ENCODE peak calls at places on chromosomes 12 and 14, in four cellular contexts. One of them, this sample, is unnamed. For H3K4me1, the result is how much of the 10 kb centered on the place peaks cover.

GRCh38 chr12:12779529-12779928 is 5.9 kb upstream of the APOLD1 start:
- DNase-seq in Peyer's patch: no peak
- DNase-seq in stomach: no peak
- DNase-seq in heart left ventricle: no peak
- DNase-seq in this sample: no peak

GRCh38 chr14:21868442-21869046 is 194.9 kb upstream of the OR4E1 start:
- DNase-seq in stomach: peak
- DNase-seq in heart left ventricle: no peak
- DNase-seq in Peyer's patch: peak
- DNase-seq in this sample: peak

GRCh38 chr14:105137481-105138020 is 31.0 kb downstream of the JAG2 start:
- DNase-seq in stomach: no peak
- DNase-seq in Peyer's patch: no peak
- DNase-seq in heart left ventricle: no peak
- DNase-seq in this sample: no peak

GRCh38 chr14:72904840-72905561 is 11.1 kb upstream of the DPF3 start:
- DNase-seq in heart left ventricle: peak
- DNase-seq in Peyer's patch: peak
- DNase-seq in stomach: peak
- DNase-seq in this sample: peak

GRCh38 chr14:36700656-36701055 is 39.0 kb downstream of the PAX9 start:
- DNase-seq in stomach: no peak
- DNase-seq in heart left ventricle: no peak
- DNase-seq in Peyer's patch: no peak
- DNase-seq in this sample: no peak

GRCh38 chr12:59444932-59445331 is 150.9 kb upstream of the SLC16A7 start:
- DNase-seq in heart left ventricle: no peak
- DNase-seq in Peyer's patch: no peak
- DNase-seq in stomach: no peak
- DNase-seq in this sample: no peak

GRCh38 chr12:62260733-62261683 is 804 bp downstream of the USP15 start:
- DNase-seq in heart left ventricle: peak
- DNase-seq in stomach: peak
- DNase-seq in Peyer's patch: peak
- DNase-seq in this sample: peak

GRCh38 chr12:21756699-21757098 is 17.8 kb downstream of the KCNJ8 start:
- DNase-seq in heart left ventricle: no peak
- DNase-seq in Peyer's patch: no peak
- DNase-seq in stomach: no peak
- DNase-seq in this sample: no peak

GRCh38 chr12:106106892-106107291 is 31.9 kb downstream of the NUAK1 start:
- DNase-seq in Peyer's patch: no peak
- DNase-seq in heart left ventricle: no peak
- DNase-seq in stomach: no peak
- DNase-seq in this sample: no peak

GRCh38 chr12:77442633-77443032 is 377.3 kb upstream of the E2F7 start:
- DNase-seq in Peyer's patch: no peak
- DNase-seq in stomach: no peak
- DNase-seq in heart left ventricle: no peak
- DNase-seq in this sample: no peak

GRCh38 chr14:50335989-50336391 is 23.9 kb downstream of the DMAC2L start:
- DNase-seq in Peyer's patch: no peak
- DNase-seq in stomach: no peak
- DNase-seq in heart left ventricle: peak
- DNase-seq in this sample: no peak

GRCh38 chr12:68374315-68374982 is 42.3 kb upstream of the MDM1 start:
- DNase-seq in Peyer's patch: no peak
- DNase-seq in heart left ventricle: no peak
- DNase-seq in stomach: peak
- DNase-seq in this sample: no peak

GRCh38 chr12:76586764-76587395 is 27.3 kb upstream of the OSBPL8 start:
- DNase-seq in heart left ventricle: peak
- DNase-seq in stomach: no peak
- DNase-seq in Peyer's patch: peak
- DNase-seq in this sample: peak

GRCh38 chr14:58777541-58777979 is 139.8 kb downstream of the DACT1 start:
- DNase-seq in heart left ventricle: no peak
- DNase-seq in stomach: no peak
- DNase-seq in Peyer's patch: no peak
- DNase-seq in this sample: no peak

GRCh38 chr12:115355301-115355700 is 671.3 kb upstream of the TBX3 start:
- DNase-seq in Peyer's patch: no peak
- DNase-seq in heart left ventricle: no peak
- DNase-seq in stomach: no peak
- DNase-seq in this sample: no peak

GRCh38 chr12:115351513-115352077 is 667.6 kb upstream of the TBX3 start:
- DNase-seq in heart left ventricle: no peak
- DNase-seq in stomach: no peak
- DNase-seq in Peyer's patch: no peak
- DNase-seq in this sample: no peak

GRCh38 chr12:115353467-115353866 is 669.5 kb upstream of the TBX3 start:
- DNase-seq in stomach: no peak
- DNase-seq in Peyer's patch: no peak
- DNase-seq in heart left ventricle: no peak
- DNase-seq in this sample: no peak

GRCh38 chr12:115354476-115354890 is 670.5 kb upstream of the TBX3 start:
- DNase-seq in Peyer's patch: no peak
- DNase-seq in heart left ventricle: no peak
- DNase-seq in stomach: no peak
- DNase-seq in this sample: no peak

GRCh38 chr12:115354007-115354452 is 670.1 kb upstream of the TBX3 start:
- DNase-seq in stomach: peak
- DNase-seq in heart left ventricle: peak
- DNase-seq in Peyer's patch: no peak
- DNase-seq in this sample: peak
- TF ChIP-seq POLR2A in stomach: no peak
- TF ChIP-seq POLR2A in heart left ventricle: no peak
- TF ChIP-seq POLR2A in Peyer's patch: no peak
- TF ChIP-seq POLR2A in this sample: no peak

DNA sequence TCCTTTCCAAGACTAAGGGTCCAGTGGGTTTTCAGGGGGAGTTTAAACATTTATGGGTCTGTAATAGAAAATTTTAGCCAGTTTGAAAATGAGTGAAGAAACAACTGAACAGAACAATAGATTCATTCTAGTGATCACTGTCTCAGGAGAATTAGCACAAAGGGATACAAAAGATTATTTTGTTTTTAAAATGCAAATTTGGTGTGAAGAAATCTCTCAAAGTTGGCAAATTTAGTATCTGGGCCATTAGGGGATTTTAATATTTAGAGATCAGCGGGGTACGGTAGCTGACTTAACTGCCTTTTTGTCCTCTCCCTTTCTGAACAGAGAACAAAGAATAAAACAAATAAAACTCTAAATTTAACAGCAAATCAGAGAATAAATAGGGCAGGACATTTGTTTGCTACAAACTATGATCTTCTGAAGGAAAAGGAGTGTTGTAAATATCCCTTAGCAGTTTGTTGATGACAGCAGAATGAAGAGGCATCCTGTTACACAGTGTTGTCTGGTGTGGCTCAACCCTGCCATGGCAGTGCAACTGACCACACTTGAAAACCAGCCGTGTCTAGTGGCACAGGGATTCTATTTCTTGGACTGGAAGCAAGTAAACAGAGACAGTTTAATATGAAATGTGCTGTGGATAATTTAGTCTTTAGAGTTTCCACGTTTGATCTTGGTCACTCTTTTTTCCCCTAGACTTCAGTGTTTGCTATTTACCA is 46.3 kb upstream of the LRTM2 start:
- DNase-seq in heart left ventricle: no peak
- DNase-seq in Peyer's patch: no peak
- DNase-seq in stomach: no peak
- DNase-seq in this sample: no peak
- H3K4me1 ChIP-seq in heart left ventricle: under half
- H3K4me1 ChIP-seq in Peyer's patch: under half
- H3K4me1 ChIP-seq in stomach: under half
- H3K4me1 ChIP-seq in this sample: under half

DNA sequence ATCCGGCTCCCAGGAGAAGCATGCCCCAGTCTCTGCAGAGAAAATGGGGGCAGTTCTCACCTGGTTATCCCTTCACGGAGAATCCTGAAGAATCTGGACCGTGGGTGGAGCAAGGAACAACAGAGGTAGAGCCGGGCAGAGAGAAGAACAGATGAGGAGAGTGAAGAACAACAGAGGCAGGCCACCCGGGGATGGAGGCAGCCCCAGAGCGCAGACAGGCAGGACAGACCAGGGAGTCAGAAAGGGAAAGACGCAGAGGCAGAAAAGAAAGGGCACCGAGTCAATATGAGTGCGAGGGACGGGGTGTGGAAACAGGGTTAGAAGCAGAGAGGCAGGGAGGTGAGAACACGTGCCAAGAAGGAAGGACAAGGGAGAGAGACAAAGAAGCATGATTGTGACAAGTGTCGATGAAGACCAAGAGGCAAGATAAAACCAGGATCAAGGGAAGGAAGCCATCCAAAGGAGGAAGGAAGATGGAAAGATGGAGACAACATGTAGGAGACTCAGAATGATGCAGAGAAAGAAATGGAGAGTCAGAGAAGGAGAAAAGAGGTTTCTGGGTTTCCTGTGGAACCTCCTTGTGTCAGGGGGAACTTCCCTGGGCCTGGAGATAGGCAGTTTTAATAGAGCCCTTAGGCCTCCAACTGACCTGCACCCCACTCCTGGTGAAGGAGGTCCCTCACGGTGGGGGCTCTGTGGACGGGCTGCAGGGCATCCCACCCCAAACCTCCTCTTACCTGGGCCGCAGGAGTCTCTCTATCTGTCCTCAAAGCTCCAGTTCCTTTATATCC is at the start of gene MYH6:
- DNase-seq in Peyer's patch: no peak
- DNase-seq in heart left ventricle: no peak
- DNase-seq in stomach: no peak
- DNase-seq in this sample: no peak
- H3K4me3 ChIP-seq in Peyer's patch: no peak
- H3K4me3 ChIP-seq in heart left ventricle: no peak
- H3K4me3 ChIP-seq in stomach: no peak
- H3K4me3 ChIP-seq in this sample: no peak

GRCh38 chr12:55739025-55739378 is 3.9 kb upstream of the GDF11 start:
- DNase-seq in stomach: no peak
- DNase-seq in heart left ventricle: no peak
- DNase-seq in Peyer's patch: no peak
- DNase-seq in this sample: no peak

GRCh38 chr12:55736780-55737580 is 5.9 kb upstream of the GDF11 start:
- DNase-seq in heart left ventricle: peak
- DNase-seq in stomach: peak
- DNase-seq in Peyer's patch: peak
- DNase-seq in this sample: peak

GRCh38 chr12:55737581-55738112 is 5.3 kb upstream of the GDF11 start:
- DNase-seq in stomach: no peak
- DNase-seq in heart left ventricle: no peak
- DNase-seq in Peyer's patch: no peak
- DNase-seq in this sample: no peak

GRCh38 chr12:55736076-55736475 is 6.8 kb upstream of the GDF11 start:
- DNase-seq in stomach: no peak
- DNase-seq in Peyer's patch: no peak
- DNase-seq in heart left ventricle: no peak
- DNase-seq in this sample: no peak

DNA sequence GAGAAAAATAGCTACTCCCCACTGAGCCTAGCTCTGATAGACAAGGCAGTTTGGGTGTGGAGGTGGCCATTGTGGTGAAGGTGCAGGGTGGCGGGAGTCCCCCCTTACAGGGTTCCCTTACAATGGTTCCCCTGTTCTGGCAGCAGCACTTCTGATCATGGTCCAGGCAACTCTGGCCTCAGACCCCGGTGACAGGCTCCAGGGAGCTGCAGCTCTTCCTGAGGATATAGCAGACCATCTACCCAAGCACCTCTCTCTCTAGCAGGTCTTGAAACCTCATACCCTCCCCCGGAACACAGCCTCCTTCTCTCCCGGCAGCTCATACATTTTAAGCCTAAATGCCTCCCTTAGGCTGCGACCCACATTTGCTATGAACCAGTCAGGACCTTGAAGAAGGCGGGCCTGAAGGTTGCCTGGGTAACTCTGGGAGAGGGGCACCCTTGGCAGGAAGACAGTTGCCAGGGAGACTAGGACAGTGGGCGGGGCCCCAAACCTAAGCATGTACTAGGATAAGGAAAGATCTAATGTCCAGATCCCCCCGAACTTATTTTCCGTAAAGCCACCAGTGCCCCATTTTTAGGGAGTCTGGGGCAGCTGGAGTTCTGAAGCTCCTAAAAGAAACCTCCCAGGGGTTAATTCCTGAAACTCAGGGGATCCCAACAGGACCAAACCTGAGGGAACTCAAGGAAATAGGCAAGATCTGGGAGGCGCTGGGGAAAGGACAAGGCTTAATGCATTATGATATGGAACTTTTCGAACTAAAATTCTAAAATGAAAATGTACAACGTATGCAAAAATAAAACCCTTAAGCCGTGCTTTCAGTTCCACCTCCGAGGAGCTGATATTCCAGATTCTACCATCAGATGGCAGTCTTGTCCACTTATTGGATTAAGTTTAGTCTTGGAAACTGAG is 4.6 kb upstream of the GDF11 start:
- DNase-seq in Peyer's patch: peak
- DNase-seq in heart left ventricle: peak
- DNase-seq in stomach: peak
- DNase-seq in this sample: peak
- TF ChIP-seq POLR2A in Peyer's patch: no peak
- TF ChIP-seq POLR2A in heart left ventricle: no peak
- TF ChIP-seq POLR2A in stomach: no peak
- TF ChIP-seq POLR2A in this sample: no peak

GRCh38 chr12:120103371-120103770 is 13.2 kb downstream of the RAB35 start:
- DNase-seq in stomach: no peak
- DNase-seq in Peyer's patch: no peak
- DNase-seq in heart left ventricle: no peak
- DNase-seq in this sample: no peak

GRCh38 chr12:120109570-120110267 is 6.8 kb downstream of the RAB35 start:
- DNase-seq in stomach: no peak
- DNase-seq in Peyer's patch: no peak
- DNase-seq in heart left ventricle: no peak
- DNase-seq in this sample: no peak

GRCh38 chr12:120104924-120105323 is 11.6 kb downstream of the RAB35 start:
- DNase-seq in heart left ventricle: no peak
- DNase-seq in Peyer's patch: no peak
- DNase-seq in stomach: no peak
- DNase-seq in this sample: no peak

GRCh38 chr12:120103044-120103338 is 13.6 kb downstream of the RAB35 start:
- DNase-seq in stomach: no peak
- DNase-seq in heart left ventricle: no peak
- DNase-seq in Peyer's patch: no peak
- DNase-seq in this sample: no peak

DNA sequence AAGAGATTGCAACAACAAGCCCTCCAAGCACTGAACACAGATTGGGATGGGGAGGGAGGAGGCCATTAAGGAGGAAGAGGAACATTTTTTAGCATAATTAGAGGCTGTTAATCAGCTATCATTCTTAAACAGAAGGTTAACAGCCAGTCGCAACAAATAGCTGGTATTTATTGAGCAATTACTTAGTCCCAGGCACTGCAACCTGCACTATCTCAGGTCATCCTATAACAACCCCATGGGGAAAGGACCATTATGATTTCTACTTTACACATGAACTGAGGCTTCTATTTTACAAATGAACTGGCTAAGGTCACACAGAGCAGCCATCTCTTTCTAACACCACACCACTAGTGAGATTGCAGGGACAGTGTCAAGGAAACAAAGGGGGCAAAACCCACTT is 10.4 kb downstream of the RAB35 start:
- DNase-seq in heart left ventricle: no peak
- DNase-seq in stomach: no peak
- DNase-seq in Peyer's patch: no peak
- DNase-seq in this sample: no peak
- H3K4me1 ChIP-seq in heart left ventricle: under half
- H3K4me1 ChIP-seq in stomach: half or more
- H3K4me1 ChIP-seq in Peyer's patch: under half
- H3K4me1 ChIP-seq in this sample: under half

GRCh38 chr12:6871052-6871957 is 1.8 kb downstream of the SPSB2 start:
- DNase-seq in heart left ventricle: no peak
- DNase-seq in Peyer's patch: no peak
- DNase-seq in stomach: peak
- DNase-seq in this sample: no peak
- H3K4me3 ChIP-seq in heart left ventricle: peak
- H3K4me3 ChIP-seq in Peyer's patch: peak
- H3K4me3 ChIP-seq in stomach: peak
- H3K4me3 ChIP-seq in this sample: no peak